ENCODE peak calls at places on chromosomes 3 and 15, in ten cellular contexts. I, B, K, Z, C, S, Y, V, O and U are unnamed samples.

GRCh38 chr3:106305127-106305526 is 436.3 kb upstream of the CBLB start:
- DNase-seq in I (no peak), B (peak), K (peak), Z (peak), C (no peak), S (no peak), Y (no peak), V (peak), O (no peak), U (peak)

GRCh38 chr3:42490243-42490642 is 12.2 kb upstream of the VIPR1 start:
- DNase-seq in I (no peak), B (peak), K (no peak), Z (peak), C (peak), S (no peak), Y (no peak), V (no peak), O (peak), U (peak)

GRCh38 chr15:100454148-100454547 is 74.6 kb downstream of the CERS3 start:
- DNase-seq in I (no peak), B (no peak), K (no peak), Z (no peak), C (no peak), S (no peak), Y (no peak), V (no peak), O (no peak), U (no peak)

GRCh38 chr15:71812966-71813722 is 2.8 kb downstream of the NR2E3 start:
- DNase-seq in I (no peak), B (no peak), K (peak), Z (no peak), C (no peak), S (no peak), Y (no peak), V (no peak), O (no peak), U (no peak)

GRCh38 chr15:50304856-50305255 is 39.3 kb upstream of the HDC start:
- DNase-seq in I (peak), B (no peak), K (peak), Z (no peak), C (no peak), S (no peak), Y (no peak), V (peak), O (no peak), U (no peak)

GRCh38 chr15:87672309-87672897 is 584.1 kb downstream of the NTRK3 start:
- DNase-seq in I (peak), B (peak), K (peak), Z (peak), C (no peak), S (no peak), Y (no peak), V (peak), O (no peak), U (peak)

GRCh38 chr3:69649120-69649519 is 90.1 kb upstream of the MITF start:
- DNase-seq in I (no peak), B (peak), K (no peak), Z (peak), C (no peak), S (no peak), Y (no peak), V (peak), O (no peak), U (peak)

GRCh38 chr3:104612218-104612617 is 754.5 kb upstream of the ALCAM start:
- DNase-seq in I (no peak), B (no peak), K (no peak), Z (no peak), C (no peak), S (no peak), Y (peak), V (no peak), O (no peak), U (no peak)

GRCh38 chr3:3109407-3110298 is 521 bp downstream of the IL5RA start:
- DNase-seq in I (no peak), B (no peak), K (no peak), Z (peak), C (no peak), S (no peak), Y (no peak), V (no peak), O (no peak), U (peak)

GRCh38 chr15:66924889-66925288 is 140.5 kb upstream of the SMAD3 start:
- DNase-seq in I (no peak), B (no peak), K (no peak), Z (no peak), C (no peak), S (no peak), Y (no peak), V (no peak), O (no peak), U (no peak)

GRCh38 chr3:114499986-114500385 is 206.2 kb downstream of the TIGIT start:
- DNase-seq in I (no peak), B (peak), K (peak), Z (peak), C (no peak), S (no peak), Y (no peak), V (peak), O (no peak), U (peak)

GRCh38 chr3:2156244-2156847 is 57.7 kb downstream of the CNTN4 start:
- DNase-seq in I (no peak), B (no peak), K (no peak), Z (no peak), C (no peak), S (no peak), Y (no peak), V (peak), O (no peak), U (no peak)

GRCh38 chr3:26104856-26105255 is 315.0 kb downstream of the OXSM start:
- DNase-seq in I (no peak), B (no peak), K (no peak), Z (no peak), C (no peak), S (no peak), Y (no peak), V (no peak), O (no peak), U (no peak)

GRCh38 chr3:193711964-193712598 is 119.1 kb downstream of the OPA1 start:
- DNase-seq in I (no peak), B (no peak), K (no peak), Z (no peak), C (no peak), S (peak), Y (no peak), V (no peak), O (no peak), U (no peak)

GRCh38 chr3:166889241-166889640 is 490.9 kb downstream of the ZBBX start:
- DNase-seq in I (no peak), B (no peak), K (no peak), Z (peak), C (no peak), S (no peak), Y (no peak), V (no peak), O (no peak), U (no peak)

GRCh38 chr3:57910988-57911387 is 97.2 kb upstream of the FLNB start:
- DNase-seq in I (no peak), B (peak), K (no peak), Z (peak), C (no peak), S (no peak), Y (no peak), V (no peak), O (peak), U (peak)

GRCh38 chr3:72317491-72317890 is 530.8 kb downstream of the SHQ1 start:
- DNase-seq in I (no peak), B (peak), K (peak), Z (no peak), C (no peak), S (peak), Y (no peak), V (no peak), O (no peak), U (no peak)

GRCh38 chr3:69740103-69741021 is 1.1 kb downstream of the MITF start:
- DNase-seq in I (no peak), B (no peak), K (no peak), Z (peak), C (no peak), S (peak), Y (no peak), V (no peak), O (peak), U (no peak)

DNA sequence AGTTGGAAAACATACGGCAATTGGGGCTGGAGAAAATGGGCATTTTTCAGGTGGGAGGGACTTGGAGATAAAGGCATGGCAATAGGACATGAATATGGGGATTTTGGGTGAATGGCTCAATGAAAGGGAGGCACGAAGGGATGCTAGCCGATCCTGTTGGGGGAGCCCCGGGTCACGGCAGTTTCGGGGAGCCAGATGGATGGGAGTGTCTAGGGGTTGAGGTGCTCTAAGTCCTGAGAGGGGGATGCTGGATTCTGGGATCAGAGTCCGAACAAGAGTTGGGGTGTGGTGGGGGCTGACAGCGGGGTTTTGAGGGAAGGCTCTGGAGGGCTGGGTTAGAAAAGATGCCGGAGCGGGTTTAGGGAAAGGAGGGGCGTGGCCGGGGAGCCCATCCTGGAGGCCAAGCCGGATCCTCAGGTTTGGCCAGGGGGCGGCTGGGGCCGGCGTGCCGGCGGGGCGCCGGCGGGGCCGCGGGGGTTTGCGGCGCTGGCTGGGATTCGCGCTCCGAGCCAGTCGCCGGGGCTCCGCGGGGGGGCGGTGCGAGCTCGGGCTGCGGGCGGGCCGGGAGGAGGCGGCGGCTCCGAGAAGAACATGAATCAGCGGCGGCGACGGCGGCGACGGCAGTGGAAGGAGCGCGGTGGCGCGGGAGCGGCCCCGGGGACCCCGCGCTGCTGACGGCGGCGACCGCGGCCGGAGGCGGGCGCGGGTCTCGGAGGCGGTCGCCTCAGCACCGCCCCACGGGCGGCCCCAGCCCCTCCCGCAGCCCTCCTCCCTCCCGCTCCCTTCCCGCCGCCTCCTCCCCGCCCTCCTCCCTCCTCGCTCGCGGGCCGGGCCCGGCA is at the start of gene TYRO3:
- DNase-seq in I (no peak), B (peak), K (peak), Z (no peak), C (no peak), S (peak), Y (no peak), V (no peak), O (peak), U (peak)
- TF ChIP-seq CTCF in I (peak), B (no peak), K (no peak), Z (no peak), C (no peak), S (no peak), Y (no peak), V (no peak), O (no peak), U (no peak)

GRCh38 chr3:51637941-51638471 is 33.0 kb upstream of the TEX264 start:
- DNase-seq in I (peak), B (peak), K (peak), Z (peak), C (no peak), S (peak), Y (no peak), V (peak), O (peak), U (peak)
- TF ChIP-seq CTCF in I (peak), B (peak), K (peak), Z (peak), C (peak), S (peak), Y (no peak), V (peak), O (peak), U (peak)

GRCh38 chr3:110881069-110881468 is 190.5 kb upstream of the NECTIN3 start:
- DNase-seq in I (no peak), B (peak), K (peak), Z (peak), C (no peak), S (peak), Y (peak), V (peak), O (peak), U (peak)
- TF ChIP-seq CTCF in I (no peak), B (peak), K (no peak), Z (peak), C (no peak), S (peak), Y (no peak), V (no peak), O (no peak), U (peak)

DNA sequence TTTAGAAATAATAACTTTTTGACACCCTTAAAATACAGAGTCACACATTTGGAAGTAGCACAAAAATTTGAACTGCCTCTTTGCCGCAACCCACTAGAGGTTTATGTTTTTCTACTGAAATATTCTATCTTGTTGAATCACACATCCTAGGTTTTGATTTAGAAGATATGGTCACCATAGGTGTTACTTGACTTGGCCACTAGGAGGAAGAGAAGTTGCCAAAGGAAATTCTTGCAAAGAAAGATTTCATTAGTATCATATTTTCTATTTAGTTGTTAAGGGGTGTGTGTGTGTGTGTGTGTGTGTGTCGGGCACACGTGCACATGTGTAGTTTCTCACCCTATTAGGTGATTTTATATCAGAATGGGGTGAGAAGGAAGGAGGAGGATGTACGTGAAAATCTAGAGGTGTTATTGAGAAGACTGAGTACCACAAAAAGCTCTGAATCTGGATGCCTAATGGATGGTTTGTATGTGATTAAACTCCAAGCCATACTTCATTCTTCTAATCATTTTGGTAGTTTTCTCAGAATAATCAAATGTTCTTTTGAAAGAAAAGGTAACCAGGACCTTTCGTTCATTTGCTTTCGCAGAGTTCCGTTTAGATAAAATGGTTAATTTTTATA is 31.5 kb downstream of the ZFAND6 start:
- DNase-seq in I (no peak), B (peak), K (no peak), Z (no peak), C (no peak), S (no peak), Y (no peak), V (peak), O (no peak), U (no peak)
- TF ChIP-seq CTCF in I (peak), B (peak), K (peak), Z (no peak), C (peak), S (no peak), Y (no peak), V (peak), O (no peak), U (peak)

GRCh38 chr3:4883011-4883410 is 96.2 kb upstream of the BHLHE40 start:
- DNase-seq in I (no peak), B (no peak), K (no peak), Z (no peak), C (no peak), S (no peak), Y (no peak), V (no peak), O (no peak), U (no peak)

GRCh38 chr3:4886448-4886847 is 92.8 kb upstream of the BHLHE40 start:
- DNase-seq in I (no peak), B (no peak), K (no peak), Z (no peak), C (no peak), S (no peak), Y (no peak), V (no peak), O (no peak), U (no peak)

GRCh38 chr3:4887177-4887576 is 92.1 kb upstream of the BHLHE40 start:
- DNase-seq in I (no peak), B (no peak), K (no peak), Z (peak), C (no peak), S (no peak), Y (no peak), V (no peak), O (no peak), U (no peak)

GRCh38 chr3:4884901-4885300 is 94.3 kb upstream of the BHLHE40 start:
- DNase-seq in I (no peak), B (no peak), K (no peak), Z (no peak), C (no peak), S (no peak), Y (no peak), V (no peak), O (no peak), U (no peak)

GRCh38 chr3:4885322-4885721 is 93.9 kb upstream of the BHLHE40 start:
- DNase-seq in I (no peak), B (peak), K (peak), Z (no peak), C (no peak), S (no peak), Y (no peak), V (no peak), O (no peak), U (peak)
- TF ChIP-seq CTCF in I (no peak), B (peak), K (no peak), Z (no peak), C (no peak), S (no peak), Y (no peak), V (no peak), O (no peak), U (peak)

GRCh38 chr3:38496131-38496910 is at the start of gene EXOG:
- DNase-seq in I (peak), B (peak), K (peak), Z (peak), C (peak), S (peak), Y (peak), V (peak), O (peak), U (peak)
- TF ChIP-seq CTCF in I (peak), B (peak), K (peak), Z (peak), C (peak), S (peak), Y (no peak), V (peak), O (peak), U (peak)

GRCh38 chr3:10169000-10169496 is 4.3 kb downstream of the IRAK2 start:
- DNase-seq in I (no peak), B (no peak), K (no peak), Z (no peak), C (no peak), S (no peak), Y (no peak), V (no peak), O (peak), U (no peak)
- TF ChIP-seq CTCF in I (no peak), B (no peak), K (no peak), Z (no peak), C (no peak), S (no peak), Y (no peak), V (no peak), O (peak), U (no peak)